ENCODE peak calls at places on chromosomes 3 and 15, in four cellular contexts. One of them, this sample, is unnamed.

GRCh38 chr3:29346828-29347227 is 66.0 kb downstream of the RBMS3 start:
- DNase-seq in neuronal stem cell: no peak
- DNase-seq in mesenchymal stem cell: peak
- DNase-seq in fibroblast of lung: peak
- DNase-seq in this sample: no peak

GRCh38 chr3:14278265-14278798 is 99.7 kb downstream of the LSM3 start:
- DNase-seq in neuronal stem cell: no peak
- DNase-seq in mesenchymal stem cell: no peak
- DNase-seq in fibroblast of lung: no peak
- DNase-seq in this sample: no peak

GRCh38 chr15:62389887-62390792 is 225.1 kb upstream of the C2CD4B start:
- DNase-seq in mesenchymal stem cell: peak
- DNase-seq in fibroblast of lung: peak
- DNase-seq in neuronal stem cell: peak
- DNase-seq in this sample: peak

GRCh38 chr3:43883729-43884396 is 193.1 kb downstream of the ABHD5 start:
- DNase-seq in neuronal stem cell: no peak
- DNase-seq in mesenchymal stem cell: no peak
- DNase-seq in fibroblast of lung: no peak
- DNase-seq in this sample: no peak

GRCh38 chr3:69012836-69013255 is 638 bp downstream of the EOGT start:
- DNase-seq in neuronal stem cell: peak
- DNase-seq in mesenchymal stem cell: peak
- DNase-seq in fibroblast of lung: peak
- DNase-seq in this sample: peak

GRCh38 chr3:156646958-156647357 is 27.4 kb upstream of the TIPARP start:
- DNase-seq in mesenchymal stem cell: no peak
- DNase-seq in fibroblast of lung: no peak
- DNase-seq in neuronal stem cell: no peak
- DNase-seq in this sample: no peak

GRCh38 chr3:183826448-183826847 is 1.1 kb upstream of the MAP6D1 start:
- DNase-seq in mesenchymal stem cell: no peak
- DNase-seq in fibroblast of lung: no peak
- DNase-seq in neuronal stem cell: no peak
- DNase-seq in this sample: no peak

GRCh38 chr3:98971183-98971681 is 69.7 kb upstream of the DCBLD2 start:
- DNase-seq in fibroblast of lung: peak
- DNase-seq in neuronal stem cell: no peak
- DNase-seq in mesenchymal stem cell: peak
- DNase-seq in this sample: peak

GRCh38 chr3:42732829-42733459 is 30.3 kb upstream of the HHATL start:
- DNase-seq in fibroblast of lung: no peak
- DNase-seq in mesenchymal stem cell: no peak
- DNase-seq in neuronal stem cell: no peak
- DNase-seq in this sample: no peak

GRCh38 chr3:61928776-61929175 is 367.4 kb downstream of the PTPRG start:
- DNase-seq in mesenchymal stem cell: no peak
- DNase-seq in fibroblast of lung: no peak
- DNase-seq in neuronal stem cell: no peak
- DNase-seq in this sample: no peak

GRCh38 chr15:92082217-92082843 is 228.8 kb downstream of the SLCO3A1 start:
- DNase-seq in mesenchymal stem cell: peak
- DNase-seq in fibroblast of lung: peak
- DNase-seq in neuronal stem cell: peak
- DNase-seq in this sample: peak

GRCh38 chr3:124879395-124879723 is 7.8 kb downstream of the ITGB5 start:
- DNase-seq in mesenchymal stem cell: no peak
- DNase-seq in fibroblast of lung: no peak
- DNase-seq in neuronal stem cell: no peak
- DNase-seq in this sample: no peak

GRCh38 chr15:61518191-61518950 is 289.3 kb upstream of the RORA start:
- DNase-seq in neuronal stem cell: no peak
- DNase-seq in fibroblast of lung: peak
- DNase-seq in mesenchymal stem cell: no peak
- DNase-seq in this sample: no peak

DNA sequence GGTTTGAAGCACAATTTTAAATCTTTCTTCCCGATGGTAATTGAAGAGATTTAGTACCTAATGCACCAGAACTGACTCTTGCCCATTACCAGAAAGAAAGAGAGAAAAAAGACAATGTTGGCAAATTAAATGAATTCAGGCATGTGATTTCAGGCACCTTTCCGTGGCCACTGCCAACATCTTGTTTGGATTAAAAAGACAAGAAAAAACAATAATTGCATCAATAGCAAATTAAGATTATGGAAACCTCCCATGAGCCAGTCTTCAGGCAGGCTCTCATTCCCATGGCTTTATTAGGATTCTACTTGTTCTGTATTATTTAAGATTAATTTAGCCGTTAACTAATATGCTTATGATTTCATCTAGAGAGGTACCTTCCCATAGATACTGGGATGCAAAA is 193.0 kb downstream of the GREM1 start:
- DNase-seq in neuronal stem cell: no peak
- DNase-seq in fibroblast of lung: no peak
- DNase-seq in mesenchymal stem cell: no peak
- DNase-seq in this sample: no peak
- H2AFZ ChIP-seq in neuronal stem cell: no peak
- H2AFZ ChIP-seq in fibroblast of lung: no peak
- H2AFZ ChIP-seq in mesenchymal stem cell: no peak
- H2AFZ ChIP-seq in this sample: no peak

DNA sequence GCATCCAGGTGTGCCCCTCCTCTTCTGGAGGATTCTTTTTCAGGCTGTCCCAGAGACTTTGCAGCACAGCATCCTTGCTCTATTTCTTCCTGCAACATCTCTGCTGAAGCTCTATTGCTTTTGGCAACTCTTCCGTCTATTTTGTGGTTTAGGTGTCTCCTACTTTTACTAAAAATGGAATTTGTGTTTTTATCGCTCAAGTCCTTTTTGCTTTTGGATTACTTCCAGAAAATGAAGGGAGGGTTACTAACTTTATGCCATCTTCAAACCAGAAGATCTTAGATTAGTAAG is 66.4 kb downstream of the NOX5 start:
- DNase-seq in neuronal stem cell: no peak
- DNase-seq in mesenchymal stem cell: no peak
- DNase-seq in fibroblast of lung: peak
- DNase-seq in this sample: no peak
- H2AFZ ChIP-seq in neuronal stem cell: no peak
- H2AFZ ChIP-seq in mesenchymal stem cell: peak
- H2AFZ ChIP-seq in fibroblast of lung: no peak
- H2AFZ ChIP-seq in this sample: peak

DNA sequence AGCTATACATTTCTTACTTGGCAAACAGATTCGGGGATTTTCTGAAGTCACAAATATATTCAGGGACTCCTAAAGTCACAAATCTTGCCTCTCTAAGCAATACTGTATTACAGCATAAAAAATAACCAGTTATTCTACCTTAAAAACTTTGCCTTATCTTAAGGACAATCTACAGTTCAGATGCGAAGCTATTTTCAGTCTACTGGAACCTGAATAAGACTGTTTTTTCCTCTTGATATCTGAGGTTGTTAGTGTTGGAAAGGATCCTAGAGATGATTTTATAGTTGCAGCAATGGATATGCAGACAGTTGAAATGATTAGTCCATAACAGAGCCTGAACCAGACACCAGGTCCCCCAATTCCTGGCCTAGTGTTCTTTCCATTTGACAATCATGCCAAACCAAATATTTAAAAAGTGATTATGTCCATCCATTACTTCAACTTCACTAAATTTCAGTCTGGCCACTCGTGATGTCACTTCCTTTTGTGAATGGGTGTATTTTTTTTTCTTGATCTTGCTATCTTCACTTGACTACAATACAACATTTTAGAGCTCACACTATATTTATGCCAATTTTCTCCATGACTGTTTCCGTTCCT is 1.8 kb downstream of the HDGFL3 start:
- DNase-seq in mesenchymal stem cell: peak
- DNase-seq in fibroblast of lung: peak
- DNase-seq in neuronal stem cell: no peak
- DNase-seq in this sample: peak
- H2AFZ ChIP-seq in mesenchymal stem cell: no peak
- H2AFZ ChIP-seq in fibroblast of lung: no peak
- H2AFZ ChIP-seq in neuronal stem cell: no peak
- H2AFZ ChIP-seq in this sample: no peak

GRCh38 chr3:152159328-152159727 is 109.4 kb upstream of the MBNL1 start:
- DNase-seq in mesenchymal stem cell: peak
- DNase-seq in fibroblast of lung: peak
- DNase-seq in neuronal stem cell: no peak
- DNase-seq in this sample: no peak

GRCh38 chr3:152157337-152157736 is 111.4 kb upstream of the MBNL1 start:
- DNase-seq in mesenchymal stem cell: no peak
- DNase-seq in neuronal stem cell: no peak
- DNase-seq in fibroblast of lung: no peak
- DNase-seq in this sample: no peak

GRCh38 chr3:152155654-152156053 is 113.1 kb upstream of the MBNL1 start:
- DNase-seq in fibroblast of lung: peak
- DNase-seq in mesenchymal stem cell: no peak
- DNase-seq in neuronal stem cell: no peak
- DNase-seq in this sample: no peak

GRCh38 chr3:152155246-152155645 is 113.5 kb upstream of the MBNL1 start:
- DNase-seq in mesenchymal stem cell: no peak
- DNase-seq in fibroblast of lung: peak
- DNase-seq in neuronal stem cell: no peak
- DNase-seq in this sample: no peak

GRCh38 chr3:152156880-152157279 is 111.8 kb upstream of the MBNL1 start:
- DNase-seq in mesenchymal stem cell: no peak
- DNase-seq in fibroblast of lung: no peak
- DNase-seq in neuronal stem cell: no peak
- DNase-seq in this sample: no peak
- H2AFZ ChIP-seq in mesenchymal stem cell: no peak
- H2AFZ ChIP-seq in fibroblast of lung: no peak
- H2AFZ ChIP-seq in neuronal stem cell: no peak
- H2AFZ ChIP-seq in this sample: no peak

DNA sequence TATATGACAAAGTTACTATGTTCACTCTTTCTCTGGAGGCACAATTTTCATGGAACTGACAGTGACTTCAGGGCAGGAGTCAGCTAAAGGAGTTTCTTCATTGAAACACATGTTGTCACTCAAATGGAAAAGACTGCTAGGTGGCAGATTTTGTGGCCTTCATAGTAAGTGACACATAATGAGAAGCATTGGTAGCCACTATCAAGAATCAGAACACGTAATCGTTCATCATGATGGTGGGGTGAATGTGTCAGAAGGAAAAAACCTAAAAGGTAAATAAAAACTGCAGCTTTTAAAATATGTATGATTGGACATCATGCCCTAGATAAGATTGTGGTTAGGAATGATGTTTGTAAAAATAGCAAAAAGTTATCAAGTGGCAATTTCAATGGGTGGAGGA is 1491.0 kb downstream of the SI start:
- DNase-seq in fibroblast of lung: no peak
- DNase-seq in mesenchymal stem cell: no peak
- DNase-seq in neuronal stem cell: no peak
- DNase-seq in this sample: no peak
- H2AFZ ChIP-seq in fibroblast of lung: no peak
- H2AFZ ChIP-seq in mesenchymal stem cell: no peak
- H2AFZ ChIP-seq in neuronal stem cell: no peak
- H2AFZ ChIP-seq in this sample: no peak